ENCODE peak calls at places on chromosomes 16 and 17, in ten cellular contexts. E is uterus, V is T-helper 17 cell, I is neural crest cell, Z is trophoblast cell, U is NCI-H1105 treated with DMSO at 0.1 percent for 48 hours, T is GM23248, N is transverse colon, B is A549, F is A172. M is an unnamed sample.

GRCh38 chr16:81723098-81723723 is 55.9 kb upstream of the PLCG2 start:
- DNase-seq in E (no peak), V (no peak), I (peak; percentile 51), Z (peak; percentile 42), U (peak; percentile 71), T (peak; percentile 84), N (no peak), B (peak; percentile 89), F (peak; percentile 86), M (peak; percentile 82)

GRCh38 chr16:46836521-46837292 is 5.7 kb upstream of the C16orf87 start:
- DNase-seq in E (no peak), V (no peak), I (no peak), Z (no peak), U (no peak), T (no peak), N (no peak), B (no peak), F (no peak), M (no peak)

GRCh38 chr17:32747856-32748255 is 129.1 kb downstream of the MYO1D start:
- DNase-seq in E (no peak), V (no peak), I (no peak), Z (no peak), U (no peak), T (no peak), N (no peak), B (no peak), F (no peak), M (no peak)

GRCh38 chr17:76138234-76138895 is 2.7 kb downstream of the FOXJ1 start:
- DNase-seq in E (no peak), V (no peak), I (peak; percentile 69), Z (no peak), U (peak; percentile 39), T (no peak), N (no peak), B (peak; percentile 66), F (no peak), M (peak; percentile 66)

GRCh38 chr17:57544834-57545463 is 200.2 kb downstream of the CCDC182 start:
- DNase-seq in E (no peak), V (no peak), I (no peak), Z (no peak), U (peak; percentile 82), T (no peak), N (no peak), B (no peak), F (no peak), M (no peak)

GRCh38 chr16:78648517-78648916 is 549.1 kb downstream of the WWOX start:
- DNase-seq in E (no peak), V (no peak), I (no peak), Z (no peak), U (no peak), T (no peak), N (no peak), B (no peak), F (no peak), M (no peak)

GRCh38 chr16:90020260-90020837 is 1.1 kb upstream of the DBNDD1 start:
- DNase-seq in E (no peak), V (no peak), I (no peak), Z (no peak), U (no peak), T (no peak), N (no peak), B (no peak), F (no peak), M (no peak)

GRCh38 chr17:35748323-35748960 is 4.6 kb downstream of the GAS2L2 start:
- DNase-seq in E (no peak), V (no peak), I (no peak), Z (no peak), U (no peak), T (no peak), N (no peak), B (no peak), F (peak; percentile 39), M (no peak)

GRCh38 chr17:6919158-6919557 is 76.7 kb upstream of the ALOX12 start:
- DNase-seq in E (no peak), V (no peak), I (no peak), Z (no peak), U (no peak), T (no peak), N (no peak), B (no peak), F (no peak), M (no peak)

GRCh38 chr17:42928714-42929496 is 28.3 kb downstream of the G6PC1 start:
- DNase-seq in E (peak; percentile 31), V (no peak), I (peak; percentile 8), Z (peak; percentile 2), U (no peak), T (peak; percentile 91), N (peak; percentile 18), B (peak; percentile 95), F (peak; percentile 84), M (peak; percentile 48)

M was measured in RCC 7860.